ENCODE peak calls at places on chromosomes 12 and 14, in seven cellular contexts. Q, L, C, A, W, X and D are unnamed samples.

GRCh38 chr14:54566410-54567223 is at the start of gene SAMD4A:
- DNase-seq in W (peak), L (peak), A (peak), Q (peak), X (peak), C (peak), D (peak)

GRCh38 chr12:75488553-75488952 is 8.0 kb downstream of the GLIPR1 start:
- DNase-seq in L (no peak), C (peak), A (no peak), Q (peak), X (no peak), W (peak), D (no peak)

GRCh38 chr12:124679047-124679446 is 111.6 kb upstream of the NCOR2 start:
- DNase-seq in X (no peak), A (no peak), C (no peak), Q (no peak), L (no peak), W (no peak), D (no peak)

GRCh38 chr12:109714141-109714912 is 702 bp downstream of the FAM222A start:
- DNase-seq in C (peak), X (peak), W (peak), L (peak), A (peak), Q (peak), D (no peak)

GRCh38 chr12:47949441-47950341 is 13.7 kb upstream of the TMEM106C start:
- DNase-seq in X (peak), C (peak), Q (peak), L (peak), W (peak), A (no peak), D (no peak)

GRCh38 chr12:85821216-85821615 is 15.0 kb downstream of the RASSF9 start:
- DNase-seq in A (no peak), W (no peak), L (no peak), Q (no peak), X (no peak), C (no peak), D (no peak)

GRCh38 chr12:95088339-95088738 is 14.9 kb upstream of the NR2C1 start:
- DNase-seq in Q (no peak), W (no peak), X (no peak), C (no peak), A (no peak), L (no peak), D (no peak)

GRCh38 chr12:39116877-39117276 is 211.5 kb upstream of the CPNE8 start:
- DNase-seq in Q (no peak), L (no peak), A (no peak), W (no peak), C (no peak), X (no peak), D (no peak)

GRCh38 chr12:93297032-93297431 is 80.7 kb upstream of the NUDT4 start:
- DNase-seq in C (no peak), X (no peak), A (no peak), L (no peak), W (no peak), Q (no peak), D (no peak)

GRCh38 chr14:50657753-50658152 is 10.4 kb downstream of the SAV1 start:
- DNase-seq in X (no peak), Q (no peak), C (no peak), L (no peak), A (no peak), W (peak), D (no peak)

GRCh38 chr12:51460519-51460918 is 35.9 kb downstream of the SLC4A8 start:
- DNase-seq in X (no peak), C (no peak), Q (no peak), A (no peak), L (no peak), W (no peak), D (no peak)

GRCh38 chr12:56687225-56688128 is 607 bp downstream of the PTGES3 start:
- DNase-seq in A (peak), L (peak), X (peak), C (peak), Q (peak), W (peak), D (peak)

GRCh38 chr12:108495054-108495453 is 20.0 kb upstream of the FICD start:
- DNase-seq in L (no peak), C (peak), A (no peak), Q (peak), W (peak), X (no peak), D (no peak)

GRCh38 chr12:49673446-49674317 is 33.5 kb downstream of the FMNL3 start:
- DNase-seq in W (peak), Q (peak), C (peak), X (peak), L (peak), A (no peak), D (peak)

DNA sequence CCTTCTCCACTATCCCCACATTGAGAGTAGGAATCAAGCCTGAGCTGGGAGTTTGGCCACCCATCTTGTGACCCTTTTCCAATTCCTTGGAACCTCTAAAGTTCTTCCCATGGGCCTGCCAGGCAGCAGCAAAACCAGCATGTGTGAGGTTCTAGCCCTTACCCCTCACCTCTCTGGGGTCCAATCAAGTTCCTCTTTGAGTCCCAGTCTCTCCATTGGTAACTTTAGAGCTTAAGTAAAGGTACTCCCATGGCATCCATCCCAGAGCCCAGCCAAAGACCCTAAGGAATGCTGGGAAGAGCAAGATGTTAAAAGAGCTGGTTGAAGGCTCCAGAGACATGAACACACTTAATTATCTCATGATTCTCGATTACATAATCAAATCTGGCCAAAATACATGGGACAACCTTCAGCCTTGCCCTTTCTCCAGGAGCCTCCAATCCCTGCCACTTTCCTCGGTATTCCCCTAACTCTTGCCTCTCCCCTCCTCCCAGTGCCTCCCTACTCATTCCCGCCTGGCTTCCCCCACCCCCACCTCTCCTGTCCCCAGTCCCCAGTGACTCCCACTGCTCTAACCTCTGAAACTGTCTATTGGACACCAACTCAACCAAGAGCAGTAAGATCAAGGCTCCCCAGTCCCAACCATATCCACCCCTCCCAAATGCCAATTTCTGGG is 4.8 kb upstream of the TNS2 start:
- DNase-seq in C (no peak), A (no peak), L (peak), W (peak), Q (no peak), X (no peak), D (peak)
- H3K4me3 ChIP-seq in C (no peak), A (no peak), L (peak), W (no peak), Q (no peak), X (no peak), D (peak)

DNA sequence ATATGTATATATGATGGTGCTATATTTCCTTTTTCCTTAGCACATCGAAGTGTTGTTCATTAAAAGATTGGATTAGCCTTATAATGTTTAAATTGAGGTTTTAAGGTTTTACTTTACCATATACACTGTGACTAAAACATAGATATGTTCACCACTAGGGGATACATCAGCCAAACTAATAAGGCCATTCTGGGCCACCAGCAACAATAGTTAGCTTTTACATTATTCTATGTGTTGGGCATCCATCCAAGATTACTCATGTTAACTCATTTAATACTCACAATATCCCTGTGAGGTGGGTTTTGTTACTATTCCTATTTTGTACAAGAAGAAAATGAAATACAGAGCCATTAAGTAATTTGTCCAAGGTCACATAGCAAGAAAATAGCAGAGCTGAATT is 202.6 kb upstream of the AVPR1A start:
- DNase-seq in C (no peak), X (no peak), Q (peak), W (peak), A (no peak), L (no peak), D (no peak)
- TF ChIP-seq CTCF in C (no peak), X (no peak), Q (peak), W (no peak), A (no peak), L (no peak), D (no peak)

DNA sequence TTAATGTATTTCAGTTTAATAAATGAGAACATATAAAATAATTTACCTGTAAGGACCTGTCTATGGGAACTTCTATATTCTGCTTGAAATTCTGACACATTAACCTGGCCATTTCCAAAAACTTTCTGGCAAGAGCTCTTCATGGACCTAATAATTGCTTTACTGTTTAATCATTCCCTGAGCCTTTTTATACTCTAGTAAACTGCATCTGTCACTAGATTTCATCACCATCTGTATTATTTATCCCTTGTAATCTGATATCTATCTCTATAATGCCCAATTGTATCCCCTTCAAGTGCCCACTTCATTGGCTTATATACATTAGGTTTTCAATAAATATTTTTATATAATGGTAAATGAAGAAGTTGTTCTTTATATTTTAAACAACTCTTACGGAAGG is 327.8 kb downstream of the RAD51B start:
- DNase-seq in Q (peak), X (no peak), C (no peak), W (no peak), L (no peak), A (no peak), D (no peak)
- H3K27ac ChIP-seq in Q (peak), X (no peak), C (no peak), W (peak), L (peak), A (no peak), D (peak)

DNA sequence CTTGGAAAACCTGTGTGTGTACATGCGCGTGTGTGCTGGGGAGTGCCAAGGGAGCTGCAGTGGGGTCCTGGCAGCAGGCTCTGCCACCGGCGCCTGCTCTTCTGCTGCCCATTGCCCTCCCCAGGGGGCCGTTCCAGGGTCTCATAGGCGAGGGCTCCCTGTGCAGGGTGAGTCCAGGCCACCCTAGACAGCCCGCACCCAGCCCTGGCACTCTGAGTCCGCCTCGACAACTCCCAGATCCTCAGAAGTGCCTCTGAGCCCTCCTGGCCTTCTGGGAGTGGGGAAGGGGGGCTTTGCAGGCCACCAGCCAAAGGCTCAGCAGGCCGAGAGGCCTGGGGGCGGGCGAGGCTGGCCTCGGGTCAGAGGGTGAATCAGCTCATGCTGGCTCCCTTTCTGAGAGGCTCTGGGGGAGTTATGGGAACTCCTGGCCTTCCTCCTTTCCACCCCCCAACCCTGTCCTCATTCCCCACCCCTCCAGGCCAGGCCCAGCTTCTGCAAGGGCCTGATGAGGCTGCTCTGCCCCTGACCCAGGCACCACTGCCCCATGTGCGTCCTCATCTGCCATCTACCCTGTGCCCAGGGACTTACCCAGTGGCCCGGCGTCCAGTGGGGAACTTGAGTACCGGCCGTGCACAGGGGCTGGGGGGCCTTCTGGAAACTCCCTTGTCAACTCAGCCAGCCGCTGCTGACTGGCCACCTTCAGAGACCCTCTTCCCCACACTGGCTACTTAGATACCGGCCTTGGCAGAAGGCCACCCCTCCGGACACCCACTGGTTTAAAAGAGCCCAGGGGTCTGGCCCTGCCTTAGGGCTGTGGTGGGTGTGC is 2.1 kb upstream of the TEDC1 start:
- DNase-seq in X (peak), Q (no peak), L (no peak), A (no peak), C (peak), W (no peak), D (no peak)
- H3K4me3 ChIP-seq in X (no peak), Q (no peak), L (peak), A (peak), C (peak), W (no peak), D (peak)

GRCh38 chr12:7004840-7005239 is 13.4 kb downstream of the LPCAT3 start:
- DNase-seq in Q (no peak), A (no peak), L (no peak), W (no peak), X (no peak), C (no peak), D (no peak)
- TF ChIP-seq CTCF in Q (no peak), A (no peak), L (no peak), W (no peak), X (no peak), C (no peak), D (no peak)